ENCODE peak calls at places on chromosome 13, in seven cellular contexts. X is H54; K is PC-3; T is stimulated activated CD4-positive, alpha-beta T cell treated with anti-CD3 and anti-CD28 coated beads, Interleukin-2, amount 100 ng/mL, for 48 hours; Y is CD8-positive, alpha-beta memory T cell; B is brain microvascular endothelial cell; M is activated naive CD4-positive, alpha-beta T cell treated with anti-CD3 and anti-CD28 coated beads for 36 hours. V is an unnamed sample.

GRCh38 chr13:36804588-36804987 is 14.4 kb upstream of the RFXAP start:
- DNase-seq in X (no peak), Y (no peak), K (peak), T (no peak), B (no peak), M (no peak), V (no peak)

GRCh38 chr13:64071352-64071751 is 2655.7 kb upstream of the PCDH20 start:
- DNase-seq in Y (no peak), M (no peak), T (no peak), B (no peak), X (no peak), K (no peak), V (no peak)

GRCh38 chr13:39374741-39375189 is 228.2 kb downstream of the LHFPL6 start:
- DNase-seq in T (no peak), K (no peak), Y (no peak), X (no peak), B (no peak), M (no peak), V (no peak)

GRCh38 chr13:108987488-108987887 is 358.1 kb downstream of the MYO16 start:
- DNase-seq in B (no peak), T (no peak), K (no peak), Y (no peak), M (no peak), X (no peak), V (no peak)

GRCh38 chr13:47038196-47038595 is 141.3 kb upstream of the HTR2A start:
- DNase-seq in X (no peak), Y (no peak), K (no peak), B (no peak), M (no peak), T (no peak), V (no peak)

GRCh38 chr13:40970803-40971202 is 48.3 kb downstream of the ELF1 start:
- DNase-seq in B (no peak), Y (no peak), T (no peak), K (no peak), X (no peak), M (no peak), V (no peak)

GRCh38 chr13:103188688-103189326 is 122.6 kb upstream of the SLC10A2 start:
- DNase-seq in X (peak), T (no peak), K (peak), M (no peak), B (no peak), Y (no peak), V (no peak)

GRCh38 chr13:112963641-112964040 is 5.4 kb upstream of the MCF2L start:
- DNase-seq in T (no peak), K (no peak), Y (no peak), B (no peak), M (no peak), X (no peak), V (no peak)

GRCh38 chr13:113084943-113085540 is 20.5 kb upstream of the F7 start:
- DNase-seq in M (no peak), K (no peak), Y (peak), B (no peak), X (no peak), T (no peak), V (no peak)

GRCh38 chr13:32838985-32839384 is 177.2 kb upstream of the KL start:
- DNase-seq in T (no peak), B (peak), X (no peak), K (peak), M (peak), Y (no peak), V (peak)

GRCh38 chr13:111429064-111429558 is 108.7 kb downstream of the TEX29 start:
- DNase-seq in T (peak), K (peak), B (peak), X (peak), Y (no peak), M (peak), V (peak)

GRCh38 chr13:95304446-95304845 is 3.2 kb upstream of the ABCC4 start:
- DNase-seq in T (no peak), B (no peak), X (no peak), M (no peak), Y (no peak), K (no peak), V (no peak)

GRCh38 chr13:37741536-37741935 is 128.0 kb downstream of the TRPC4 start:
- DNase-seq in X (no peak), K (no peak), M (no peak), B (no peak), T (no peak), Y (no peak), V (no peak)

GRCh38 chr13:38394777-38395504 is 45.3 kb downstream of the UFM1 start:
- DNase-seq in T (no peak), B (no peak), K (peak), Y (no peak), X (no peak), M (no peak), V (no peak)

GRCh38 chr13:19810996-19811881 is 28.5 kb upstream of the PSPC1 start:
- DNase-seq in M (no peak), X (no peak), K (no peak), B (peak), T (no peak), Y (no peak), V (no peak)

GRCh38 chr13:91722267-91722884 is 324.0 kb downstream of the GPC5 start:
- DNase-seq in K (peak), Y (no peak), M (no peak), X (peak), B (peak), T (no peak), V (peak)

GRCh38 chr13:100546713-100547405 is 41.7 kb downstream of the GGACT start:
- DNase-seq in M (no peak), X (no peak), B (no peak), Y (no peak), T (no peak), K (no peak), V (no peak)

GRCh38 chr13:42574435-42575311 is 721 bp downstream of the TNFSF11 start:
- DNase-seq in K (no peak), X (no peak), Y (no peak), B (no peak), M (peak), T (peak), V (no peak)

GRCh38 chr13:24247016-24247415 is 62.4 kb upstream of the C1QTNF9 start:
- DNase-seq in Y (no peak), B (no peak), X (no peak), M (no peak), K (no peak), T (no peak), V (no peak)

GRCh38 chr13:21435710-21436151 is 23.4 kb downstream of the ZDHHC20 start:
- DNase-seq in M (peak), T (peak), K (peak), X (peak), B (peak), Y (peak), V (peak)

GRCh38 chr13:100520936-100521765 is 67.4 kb downstream of the GGACT start:
- DNase-seq in X (no peak), T (no peak), K (no peak), M (no peak), Y (no peak), B (no peak), V (no peak)

GRCh38 chr13:45615501-45616101 is at the start of gene ERICH6B:
- DNase-seq in M (peak), X (no peak), K (no peak), B (peak), Y (no peak), T (no peak), V (no peak)

GRCh38 chr13:32837307-32837972 is 178.8 kb upstream of the KL start:
- DNase-seq in B (no peak), X (no peak), K (peak), M (no peak), Y (no peak), T (no peak), V (no peak)

GRCh38 chr13:112722433-112723250 is 32.8 kb downstream of the ATP11A start:
- DNase-seq in K (peak), Y (no peak), X (peak), M (no peak), T (no peak), B (peak), V (peak)

GRCh38 chr13:113837554-113838355 is 26.1 kb downstream of the GAS6 start:
- DNase-seq in B (peak), Y (no peak), X (peak), T (no peak), K (peak), M (no peak), V (peak)

GRCh38 chr13:19059016-19059780 is 122.4 kb downstream of the TUBA3C start:
- DNase-seq in M (no peak), K (no peak), Y (no peak), X (no peak), T (no peak), B (no peak), V (no peak)

GRCh38 chr13:33205224-33205623 is 80.3 kb downstream of the STARD13 start:
- DNase-seq in M (no peak), Y (no peak), X (no peak), K (no peak), T (no peak), B (no peak), V (no peak)

GRCh38 chr13:48562296-48563066 is 29.6 kb upstream of the RCBTB2 start:
- DNase-seq in T (peak), M (peak), K (peak), X (no peak), B (no peak), Y (peak), V (no peak)

GRCh38 chr13:78193853-78194252 is 275.2 kb upstream of the EDNRB start:
- DNase-seq in X (no peak), B (no peak), T (no peak), M (no peak), Y (no peak), K (no peak), V (no peak)

GRCh38 chr13:32261567-32261966 is 53.6 kb downstream of the ZAR1L start:
- DNase-seq in Y (no peak), B (peak), M (no peak), T (no peak), K (peak), X (peak), V (peak)

GRCh38 chr13:36418022-36418805 is 14.1 kb upstream of the CCNA1 start:
- DNase-seq in X (no peak), Y (no peak), B (peak), M (peak), K (peak), T (no peak), V (no peak)

GRCh38 chr13:26628706-26629105 is 71.2 kb downstream of the WASF3 start:
- DNase-seq in B (peak), K (peak), M (peak), Y (no peak), T (no peak), X (no peak), V (no peak)

GRCh38 chr13:81927347-81927746 is 1586.4 kb upstream of the SPRY2 start:
- DNase-seq in X (no peak), B (no peak), Y (no peak), T (no peak), M (no peak), K (peak), V (no peak)

GRCh38 chr13:73672492-73672891 is 461.7 kb downstream of the KLF12 start:
- DNase-seq in M (no peak), X (no peak), T (no peak), Y (no peak), B (no peak), K (peak), V (no peak)

GRCh38 chr13:98570929-98571372 is 6.0 kb downstream of the STK24 start:
- DNase-seq in B (peak), T (no peak), M (peak), K (peak), X (peak), Y (peak), V (peak)

GRCh38 chr13:35475960-35476943 is at the start of gene MAB21L1:
- DNase-seq in B (peak), T (no peak), X (peak), Y (no peak), M (peak), K (no peak), V (no peak)

GRCh38 chr13:21365574-21365973 is 93.5 kb downstream of the ZDHHC20 start:
- DNase-seq in Y (peak), M (peak), X (no peak), B (no peak), T (no peak), K (no peak), V (no peak)

GRCh38 chr13:63044617-63045016 is 1629.0 kb upstream of the PCDH20 start:
- DNase-seq in B (no peak), M (no peak), Y (no peak), T (no peak), X (no peak), K (no peak), V (no peak)